ENCODE peak calls at places on chromosome 13, in ten cellular contexts. P is BE2C, R is CD14-positive monocyte, L is fibroblast of the aortic adventitia, D is upper lobe of right lung, S is HCT116, I is neural crest cell, M is body of pancreas, Y is thyroid gland, Z is AG10803. C is an unnamed sample.

GRCh38 chr13:43848250-43848649 is 31.3 kb downstream of the CCDC122 start:
- DNase-seq in P (no peak), R (no peak), L (peak; percentile 96), D (no peak), S (no peak), I (no peak), M (no peak), Y (no peak), Z (peak; percentile 89), C (peak; percentile 70)

GRCh38 chr13:73262862-73263627 is 204.2 kb downstream of the KLF5 start:
- DNase-seq in P (no peak), R (no peak), L (no peak), D (no peak), S (no peak), I (no peak), M (no peak), Y (no peak), Z (no peak), C (no peak)

GRCh38 chr13:31015207-31015606 is 82.8 kb downstream of the TEX26 start:
- DNase-seq in P (no peak), R (no peak), L (no peak), D (no peak), S (no peak), I (no peak), M (no peak), Y (no peak), Z (no peak), C (no peak)

GRCh38 chr13:109160887-109161669 is 531.7 kb downstream of the MYO16 start:
- DNase-seq in P (no peak), R (no peak), L (no peak), D (no peak), S (no peak), I (no peak), M (no peak), Y (no peak), Z (peak; percentile 18), C (no peak)

GRCh38 chr13:39603424-39603947 is 493 bp upstream of the LHFPL6 start:
- DNase-seq in P (no peak), R (no peak), L (peak; percentile 35), D (no peak), S (no peak), I (peak; percentile 16), M (no peak), Y (peak; percentile 6), Z (peak; percentile 29), C (peak; percentile 50)

GRCh38 chr13:60090579-60090978 is 73.1 kb downstream of the DIAPH3 start:
- DNase-seq in P (no peak), R (no peak), L (peak; percentile 60), D (no peak), S (no peak), I (no peak), M (no peak), Y (no peak), Z (peak; percentile 60), C (peak; percentile 16)

GRCh38 chr13:25771208-25771607 is 280.6 kb downstream of the SHISA2 start:
- DNase-seq in P (no peak), R (no peak), L (no peak), D (no peak), S (no peak), I (no peak), M (no peak), Y (no peak), Z (no peak), C (no peak)

GRCh38 chr13:97100821-97101220 is 106.5 kb upstream of the OXGR1 start:
- DNase-seq in P (no peak), R (no peak), L (no peak), D (no peak), S (no peak), I (no peak), M (no peak), Y (no peak), Z (no peak), C (no peak)

DNA sequence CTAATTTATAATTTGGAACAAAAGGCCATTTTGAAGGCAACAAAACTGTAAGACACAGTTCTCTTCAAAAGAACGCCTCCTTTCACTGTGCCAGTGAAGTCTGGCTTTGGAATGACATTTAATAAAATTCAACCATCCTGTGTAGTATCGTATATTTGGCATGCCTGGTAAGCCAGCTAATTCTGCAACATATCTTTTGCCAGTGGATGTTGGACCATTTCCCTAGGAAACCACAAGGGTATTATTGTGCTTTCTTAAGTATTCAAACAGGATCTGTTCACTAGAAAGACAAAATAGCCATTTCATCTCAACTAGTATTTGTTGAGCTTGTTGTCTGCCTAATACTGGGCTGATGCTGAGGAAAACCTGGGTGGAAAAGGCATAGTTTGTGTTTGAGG is 111.6 kb downstream of the RGCC start:
- DNase-seq in P (no peak), R (no peak), L (peak; percentile 84), D (no peak), S (no peak), I (no peak), M (no peak), Y (no peak), Z (peak; percentile 79), C (peak; percentile 59)
- TF ChIP-seq CTCF in P (no peak), R (no peak), L (peak; percentile 41), D (no peak), S (no peak), I (no peak), M (no peak), Y (no peak), Z (no peak), C (no peak)

GRCh38 chr13:111093634-111094033 is 21.5 kb upstream of the ARHGEF7 start:
- DNase-seq in P (no peak), R (no peak), L (no peak), D (no peak), S (no peak), I (no peak), M (no peak), Y (no peak), Z (no peak), C (no peak)

GRCh38 chr13:111095911-111096501 is 19.1 kb upstream of the ARHGEF7 start:
- DNase-seq in P (no peak), R (no peak), L (no peak), D (no peak), S (no peak), I (no peak), M (no peak), Y (no peak), Z (no peak), C (no peak)

GRCh38 chr13:111095031-111095840 is 19.9 kb upstream of the ARHGEF7 start:
- DNase-seq in P (no peak), R (no peak), L (no peak), D (peak; percentile 61), S (no peak), I (no peak), M (no peak), Y (peak; percentile 69), Z (no peak), C (no peak)

GRCh38 chr13:111099292-111099691 is 15.8 kb upstream of the ARHGEF7 start:
- DNase-seq in P (no peak), R (no peak), L (no peak), D (no peak), S (no peak), I (no peak), M (no peak), Y (no peak), Z (no peak), C (no peak)
- TF ChIP-seq CTCF in P (no peak), R (no peak), L (no peak), D (no peak), S (peak; percentile 37), I (no peak), M (no peak), Y (no peak), Z (no peak), C (no peak)

GRCh38 chr13:105207586-105208293 is 1327.7 kb downstream of the EFNB2 start:
- DNase-seq in P (no peak), R (no peak), L (no peak), D (no peak), S (no peak), I (no peak), M (no peak), Y (no peak), Z (no peak), C (no peak)

GRCh38 chr13:105202384-105202783 is 1333.1 kb downstream of the EFNB2 start:
- DNase-seq in P (peak; percentile 18), R (no peak), L (peak; percentile 4), D (no peak), S (peak; percentile 19), I (no peak), M (no peak), Y (no peak), Z (no peak), C (peak; percentile 66)
- TF ChIP-seq CTCF in P (peak; percentile 86), R (peak; percentile 53), L (peak; percentile 14), D (peak; percentile 57), S (peak; percentile 63), I (peak; percentile 66), M (peak; percentile 23), Y (peak; percentile 49), Z (peak; percentile 25), C (peak; percentile 39)

GRCh38 chr13:29771247-29771646 is 79.2 kb downstream of the UBL3 start:
- DNase-seq in P (no peak), R (no peak), L (peak; percentile 70), D (no peak), S (peak; percentile 37), I (no peak), M (no peak), Y (no peak), Z (peak; percentile 34), C (peak; percentile 9)
- TF ChIP-seq CTCF in P (peak; percentile 47), R (peak; percentile 69), L (peak; percentile 24), D (peak; percentile 57), S (peak; percentile 63), I (peak; percentile 73), M (peak; percentile 57), Y (peak; percentile 37), Z (peak; percentile 56), C (peak; percentile 18)

GRCh38 chr13:51148952-51149573 is 38.0 kb upstream of the C13orf42 start:
- DNase-seq in P (peak; percentile 47), R (no peak), L (peak; percentile 85), D (no peak), S (peak; percentile 34), I (peak; percentile 38), M (peak; percentile 41), Y (peak; percentile 54), Z (peak; percentile 60), C (peak; percentile 78)
- TF ChIP-seq CTCF in P (peak; percentile 88), R (no peak), L (peak; percentile 86), D (peak; percentile 54), S (peak; percentile 60), I (peak; percentile 72), M (peak; percentile 62), Y (peak; percentile 74), Z (peak; percentile 69), C (peak; percentile 64)

C was measured in foreskin fibroblast.